ENCODE peak calls at places on chromosomes 11 and 22, in eight cellular contexts. X is kidney, H is nephron progenitor cell, R is AG09309, V is NB4, U is endothelial cell, J is HFFc6, G is WTC11. S is an unnamed sample.

GRCh38 chr22:43090130-43090789 is 1.1 kb upstream of the TTLL1 start:
- DNase-seq in H (no peak), V (peak), G (no peak), J (peak), U (peak), X (peak), R (peak), S (peak)

GRCh38 chr11:118533769-118534729 is 3.1 kb downstream of the TMEM25 start:
- DNase-seq in R (no peak), V (no peak), J (no peak), H (no peak), G (no peak), X (peak), U (no peak), S (peak)

GRCh38 chr11:19951558-19952083 is 208.7 kb downstream of the DBX1 start:
- DNase-seq in U (peak), H (peak), R (no peak), G (no peak), J (peak), X (no peak), V (peak), S (no peak)

GRCh38 chr11:46210133-46210636 is 67.3 kb upstream of the CREB3L1 start:
- DNase-seq in X (no peak), H (no peak), G (no peak), V (peak), R (peak), J (peak), U (no peak), S (no peak)

GRCh38 chr11:72009156-72009555 is 10.4 kb downstream of the IL18BP start:
- DNase-seq in X (no peak), V (no peak), J (no peak), U (no peak), G (no peak), H (no peak), R (no peak), S (no peak)

GRCh38 chr22:26642465-26643367 is 14.7 kb upstream of the MIAT start:
- DNase-seq in R (no peak), G (peak), X (no peak), J (no peak), H (no peak), U (peak), V (peak), S (no peak)

GRCh38 chr22:21443735-21444421 is 23.3 kb upstream of the TMEM191C start:
- DNase-seq in J (no peak), U (peak), R (no peak), V (no peak), X (peak), G (peak), H (no peak), S (peak)

GRCh38 chr11:46240371-46240770 is 37.1 kb upstream of the CREB3L1 start:
- DNase-seq in R (peak), V (no peak), G (no peak), X (no peak), J (no peak), H (no peak), U (no peak), S (no peak)

GRCh38 chr11:107014871-107015270 is 3.4 kb downstream of the GUCY1A2 start:
- DNase-seq in X (no peak), J (no peak), H (no peak), U (no peak), R (no peak), G (no peak), V (no peak), S (no peak)

GRCh38 chr11:101169944-101170343 is 40.3 kb upstream of the PGR start:
- DNase-seq in V (no peak), H (no peak), J (no peak), X (no peak), R (no peak), U (no peak), G (no peak), S (no peak)

GRCh38 chr11:34640050-34640971 is 19.4 kb downstream of the EHF start:
- DNase-seq in J (no peak), U (no peak), V (no peak), R (no peak), H (no peak), G (peak), X (peak), S (no peak)

GRCh38 chr11:111793863-111794262 is 27.7 kb upstream of the PPP2R1B start:
- DNase-seq in H (no peak), J (peak), U (no peak), R (peak), X (no peak), G (no peak), V (no peak), S (no peak)

GRCh38 chr11:61377461-61378160 is 14.8 kb upstream of the TMEM216 start:
- DNase-seq in U (no peak), G (no peak), H (no peak), J (peak), R (no peak), V (no peak), X (no peak), S (no peak)

GRCh38 chr11:123628936-123629683 is 25.3 kb downstream of the SCN3B start:
- DNase-seq in J (peak), V (peak), G (no peak), X (peak), H (no peak), R (no peak), U (peak), S (no peak)

GRCh38 chr11:66388746-66389386 is 17.3 kb upstream of the SLC29A2 start:
- DNase-seq in H (peak), R (no peak), J (peak), U (peak), V (peak), G (peak), X (no peak), S (peak)

GRCh38 chr11:102360681-102361080 is 13.7 kb downstream of the BIRC2 start:
- DNase-seq in H (no peak), X (no peak), R (no peak), U (no peak), J (no peak), V (no peak), G (no peak), S (no peak)

GRCh38 chr11:64834723-64835615 is 9.5 kb downstream of the CDC42BPG start:
- DNase-seq in R (no peak), X (peak), G (no peak), H (no peak), U (no peak), V (no peak), J (no peak), S (no peak)

GRCh38 chr22:27573280-27573711 is 228.3 kb downstream of the MN1 start:
- DNase-seq in U (no peak), V (no peak), X (no peak), J (no peak), R (no peak), G (no peak), H (no peak), S (no peak)

GRCh38 chr11:27610946-27611345 is 89.3 kb downstream of the BDNF start:
- DNase-seq in R (no peak), H (no peak), X (no peak), G (no peak), J (no peak), U (no peak), V (no peak), S (no peak)

GRCh38 chr22:40718250-40719204 is 39.2 kb downstream of the MCHR1 start:
- DNase-seq in R (no peak), U (no peak), V (no peak), X (no peak), J (no peak), H (no peak), G (no peak), S (no peak)

GRCh38 chr22:31748490-31748889 is 1.4 kb downstream of the PRR14L start:
- DNase-seq in R (no peak), J (peak), U (peak), X (no peak), G (no peak), H (no peak), V (peak), S (no peak)

GRCh38 chr11:128757235-128757711 is 63.4 kb downstream of the FLI1 start:
- DNase-seq in G (peak), V (peak), R (no peak), X (no peak), J (peak), H (no peak), U (no peak), S (no peak)

DNA sequence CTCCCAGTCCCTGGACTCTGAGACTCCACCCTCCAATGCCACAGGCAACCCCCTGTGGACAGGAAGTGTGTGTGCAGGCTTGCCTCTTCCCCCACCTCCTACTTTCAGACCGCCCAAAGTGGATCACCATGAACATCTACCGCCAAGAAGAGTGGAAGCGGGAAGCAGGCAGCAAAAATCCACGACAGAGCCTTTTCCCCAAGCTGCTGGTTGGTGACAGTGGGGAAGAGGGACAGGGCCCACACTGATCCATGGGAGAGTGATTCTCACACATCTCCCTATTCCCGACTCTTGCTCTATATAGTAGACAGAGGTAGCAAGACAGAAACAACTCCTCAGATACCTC is 53.4 kb upstream of the SPATA19 start:
- DNase-seq in R (no peak), H (no peak), X (no peak), U (no peak), J (no peak), V (no peak), G (no peak), S (no peak)
- TF ChIP-seq CTCF in R (no peak), H (no peak), X (no peak), U (no peak), J (no peak), V (no peak), G (no peak), S (no peak)

GRCh38 chr22:46030241-46030880 is 53.4 kb upstream of the WNT7B start:
- DNase-seq in H (no peak), X (peak), G (peak), U (no peak), V (no peak), R (no peak), J (no peak), S (no peak)

GRCh38 chr22:46029036-46029435 is 52.1 kb upstream of the WNT7B start:
- DNase-seq in H (no peak), J (no peak), V (no peak), R (no peak), X (peak), U (no peak), G (no peak), S (no peak)

GRCh38 chr22:46031066-46031465 is 54.1 kb upstream of the WNT7B start:
- DNase-seq in X (peak), H (no peak), U (no peak), J (no peak), R (no peak), V (no peak), G (peak), S (no peak)

GRCh38 chr22:46028069-46028991 is 51.4 kb upstream of the WNT7B start:
- DNase-seq in U (no peak), X (peak), J (no peak), V (no peak), H (no peak), R (no peak), G (peak), S (no peak)

DNA sequence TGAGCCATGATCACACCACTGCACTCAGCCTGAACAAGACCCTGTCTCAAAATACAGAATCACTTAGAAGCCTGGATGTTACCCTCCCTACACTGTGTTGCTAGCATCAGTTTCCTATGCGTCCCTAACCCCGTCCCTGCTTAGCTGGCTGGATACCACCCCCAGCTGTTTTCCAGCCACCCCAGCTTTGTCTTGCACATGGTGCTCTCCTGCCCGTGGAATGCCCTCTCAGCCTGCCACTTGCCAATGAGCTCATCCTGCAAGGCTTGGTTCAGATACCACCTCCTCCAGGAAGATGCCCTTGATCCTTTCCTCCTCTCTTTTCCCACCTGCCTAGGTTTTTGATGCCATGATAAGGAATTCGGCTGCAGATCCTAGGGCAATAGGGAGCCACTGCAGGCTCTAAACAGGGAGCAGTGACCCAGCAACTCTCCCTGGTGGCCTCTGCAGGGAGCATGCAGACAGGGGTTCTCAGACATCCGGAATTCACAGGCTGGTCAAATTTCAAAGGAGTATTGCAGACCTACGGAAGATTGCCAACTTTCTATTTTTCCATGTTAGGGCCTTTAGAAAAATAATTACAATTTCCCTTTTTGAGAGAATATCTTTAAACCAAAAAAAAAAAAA is 52.7 kb upstream of the WNT7B start:
- DNase-seq in X (peak), J (no peak), H (no peak), U (no peak), V (no peak), G (peak), R (no peak), S (no peak)
- TF ChIP-seq CTCF in X (no peak), J (no peak), H (no peak), U (no peak), V (no peak), G (no peak), R (no peak), S (no peak)

GRCh38 chr11:2091112-2091746 is 48.0 kb downstream of the IGF2 start:
- DNase-seq in R (no peak), U (no peak), G (no peak), X (no peak), H (no peak), V (no peak), J (no peak), S (no peak)

GRCh38 chr11:2088284-2088683 is 50.9 kb downstream of the IGF2 start:
- DNase-seq in H (no peak), U (no peak), R (no peak), V (peak), J (no peak), G (no peak), X (no peak), S (no peak)

GRCh38 chr11:2089536-2090165 is 49.5 kb downstream of the IGF2 start:
- DNase-seq in V (peak), G (peak), U (no peak), R (no peak), J (peak), H (no peak), X (no peak), S (no peak)

GRCh38 chr11:2090172-2091111 is 48.7 kb downstream of the IGF2 start:
- DNase-seq in U (no peak), G (no peak), J (no peak), R (no peak), V (no peak), H (no peak), X (no peak), S (no peak)

GRCh38 chr11:2088746-2089535 is 50.2 kb downstream of the IGF2 start:
- DNase-seq in R (no peak), U (no peak), V (peak), H (no peak), G (no peak), J (no peak), X (no peak), S (no peak)
- TF ChIP-seq CTCF in R (no peak), U (no peak), V (peak), H (peak), G (no peak), J (peak), X (no peak), S (no peak)

GRCh38 chr22:20176421-20177060 is 25.7 kb upstream of the CCDC188 start:
- DNase-seq in X (no peak), H (no peak), R (no peak), V (no peak), J (no peak), G (no peak), U (no peak), S (no peak)

GRCh38 chr22:20178922-20179227 is 28.0 kb upstream of the CCDC188 start:
- DNase-seq in R (no peak), V (no peak), G (no peak), H (no peak), X (no peak), U (no peak), J (no peak), S (no peak)

GRCh38 chr22:20177217-20177911 is 26.5 kb upstream of the CCDC188 start:
- DNase-seq in U (no peak), J (no peak), V (no peak), R (no peak), H (no peak), X (no peak), G (no peak), S (no peak)

GRCh38 chr22:20179455-20180244 is 28.8 kb upstream of the CCDC188 start:
- DNase-seq in H (no peak), R (no peak), G (no peak), U (no peak), X (no peak), V (no peak), J (no peak), S (no peak)

GRCh38 chr22:20178075-20178921 is 27.4 kb upstream of the CCDC188 start:
- DNase-seq in J (no peak), G (no peak), H (no peak), X (no peak), R (no peak), U (no peak), V (no peak), S (no peak)
- TF ChIP-seq CTCF in J (no peak), G (no peak), H (no peak), X (no peak), R (no peak), U (no peak), V (no peak), S (no peak)

DNA sequence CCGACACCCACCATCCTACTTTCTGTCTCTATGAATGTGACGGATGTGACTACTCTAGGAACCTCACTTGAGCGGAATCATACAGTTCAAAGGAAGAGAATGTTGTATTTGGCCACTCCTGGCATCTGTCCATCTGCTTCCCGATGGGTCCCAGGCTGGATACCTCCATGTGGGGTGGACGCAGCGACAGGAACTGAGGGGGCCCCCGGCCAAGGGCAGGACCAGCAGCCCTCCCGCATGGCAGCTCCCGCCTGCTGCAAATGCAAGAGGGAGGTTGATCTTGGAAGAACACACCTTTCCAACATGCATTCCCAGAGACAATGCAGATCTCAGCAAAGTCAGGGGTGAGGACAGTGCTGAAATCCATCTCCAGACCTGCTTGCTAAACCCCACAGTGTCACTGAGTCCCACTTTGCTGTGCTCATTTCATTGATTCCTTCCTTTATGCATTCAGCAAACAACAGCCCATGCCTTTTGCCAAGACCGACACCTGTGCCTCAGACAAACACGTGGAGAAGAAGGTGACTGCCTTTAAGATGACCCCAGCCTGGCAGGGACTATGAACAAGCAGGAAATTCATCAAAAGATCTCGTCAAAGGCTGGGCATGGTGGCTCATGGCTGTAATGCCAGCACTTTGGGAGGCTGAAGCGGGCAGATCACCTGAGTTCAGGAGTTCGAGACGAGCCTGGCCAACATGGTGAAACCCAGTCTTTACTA is 246.2 kb downstream of the CTTN start:
- DNase-seq in G (no peak), U (no peak), X (no peak), R (no peak), J (no peak), H (no peak), V (no peak), S (no peak)
- TF ChIP-seq CTCF in G (no peak), U (no peak), X (no peak), R (no peak), J (no peak), H (no peak), V (no peak), S (no peak)

DNA sequence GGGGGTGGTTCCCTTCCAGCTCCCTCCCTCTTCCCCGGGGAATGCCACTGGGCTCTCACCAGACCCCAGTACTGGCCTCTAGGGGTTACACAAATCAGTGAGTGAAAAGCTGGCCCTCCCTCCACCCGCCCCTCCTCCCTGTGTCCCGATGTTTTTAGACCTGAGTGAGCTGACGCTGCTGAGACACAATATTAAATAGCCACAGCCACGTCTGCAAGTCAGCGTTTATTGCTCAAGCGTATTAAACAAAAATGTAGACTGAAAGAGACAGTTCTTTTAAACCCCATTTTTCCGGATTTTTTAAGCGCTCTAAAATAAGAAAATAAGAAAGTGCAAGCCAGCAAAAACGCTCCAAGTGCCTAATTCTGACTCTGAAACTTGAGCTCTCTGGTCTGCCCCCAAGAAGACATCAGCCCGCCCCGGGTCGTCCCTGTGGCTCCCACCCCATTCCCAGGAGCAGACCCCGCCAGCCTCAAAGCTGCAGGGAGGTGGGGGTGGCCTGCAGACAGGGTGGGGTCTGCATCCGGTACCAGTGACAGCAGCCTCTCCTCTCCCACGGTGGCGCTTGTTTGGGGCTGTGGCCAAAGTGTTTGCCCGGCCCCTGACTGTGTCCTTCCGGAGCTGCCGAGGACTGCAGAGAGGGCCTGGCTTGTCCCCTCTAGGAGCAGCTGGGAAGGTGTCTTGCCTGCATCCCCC is 1.2 kb upstream of the TTLL8 start:
- DNase-seq in U (peak), J (no peak), X (peak), R (peak), H (peak), V (peak), G (peak), S (peak)
- TF ChIP-seq CTCF in U (no peak), J (no peak), X (no peak), R (no peak), H (peak), V (no peak), G (no peak), S (peak)

GRCh38 chr22:35991168-35991567 is 37.5 kb downstream of the RBFOX2 start:
- DNase-seq in X (no peak), R (no peak), V (no peak), H (no peak), G (no peak), J (no peak), U (no peak), S (no peak)
- TF ChIP-seq CTCF in X (no peak), R (no peak), V (no peak), H (no peak), G (no peak), J (no peak), U (no peak), S (no peak)